ENCODE peak calls at places on chromosomes 13 and 19, in five cellular contexts. One of them, this sample, is unnamed.

GRCh38 chr13:46058268-46058667 is 5.7 kb upstream of the ZC3H13 start:
- DNase-seq in mesendoderm: no peak
- DNase-seq in GM12865: peak
- DNase-seq in heart left ventricle: no peak
- DNase-seq in adrenal gland: no peak
- DNase-seq in this sample: no peak

GRCh38 chr19:2170219-2170618 is 6.5 kb downstream of the DOT1L start:
- DNase-seq in mesendoderm: no peak
- DNase-seq in adrenal gland: no peak
- DNase-seq in GM12865: peak
- DNase-seq in heart left ventricle: no peak
- DNase-seq in this sample: no peak

GRCh38 chr19:19425170-19425875 is 19.8 kb downstream of the GATAD2A start:
- DNase-seq in heart left ventricle: no peak
- DNase-seq in mesendoderm: no peak
- DNase-seq in GM12865: no peak
- DNase-seq in adrenal gland: no peak
- DNase-seq in this sample: no peak

GRCh38 chr13:111184685-111185401 is 69.7 kb downstream of the ARHGEF7 start:
- DNase-seq in heart left ventricle: peak
- DNase-seq in GM12865: peak
- DNase-seq in mesendoderm: no peak
- DNase-seq in adrenal gland: no peak
- DNase-seq in this sample: peak

GRCh38 chr19:18832331-18833140 is 777 bp downstream of the UPF1 start:
- DNase-seq in mesendoderm: peak
- DNase-seq in heart left ventricle: peak
- DNase-seq in adrenal gland: peak
- DNase-seq in GM12865: peak
- DNase-seq in this sample: peak

GRCh38 chr13:114045113-114045735 is 71.3 kb upstream of the C13orf46 start:
- DNase-seq in heart left ventricle: no peak
- DNase-seq in adrenal gland: no peak
- DNase-seq in GM12865: no peak
- DNase-seq in mesendoderm: no peak
- DNase-seq in this sample: no peak

GRCh38 chr13:48302920-48303330 is 626 bp upstream of the RB1 start:
- DNase-seq in GM12865: no peak
- DNase-seq in adrenal gland: peak
- DNase-seq in heart left ventricle: no peak
- DNase-seq in mesendoderm: no peak
- DNase-seq in this sample: no peak

GRCh38 chr13:75319244-75319643 is 162.7 kb downstream of the TBC1D4 start:
- DNase-seq in GM12865: no peak
- DNase-seq in heart left ventricle: no peak
- DNase-seq in adrenal gland: no peak
- DNase-seq in mesendoderm: no peak
- DNase-seq in this sample: no peak

GRCh38 chr19:41564515-41565383 is 11.2 kb upstream of the CEACAM21 start:
- DNase-seq in adrenal gland: no peak
- DNase-seq in heart left ventricle: no peak
- DNase-seq in mesendoderm: peak
- DNase-seq in GM12865: no peak
- DNase-seq in this sample: no peak

GRCh38 chr13:90868321-90868920 is 479.1 kb upstream of the MIR17HG start:
- DNase-seq in adrenal gland: peak
- DNase-seq in mesendoderm: peak
- DNase-seq in heart left ventricle: no peak
- DNase-seq in GM12865: peak
- DNase-seq in this sample: no peak

GRCh38 chr13:36412736-36413135 is 19.6 kb upstream of the CCNA1 start:
- DNase-seq in mesendoderm: no peak
- DNase-seq in heart left ventricle: no peak
- DNase-seq in adrenal gland: no peak
- DNase-seq in GM12865: no peak
- DNase-seq in this sample: no peak

GRCh38 chr13:59442946-59443345 is 720.8 kb downstream of the DIAPH3 start:
- DNase-seq in mesendoderm: no peak
- DNase-seq in GM12865: no peak
- DNase-seq in adrenal gland: no peak
- DNase-seq in heart left ventricle: no peak
- DNase-seq in this sample: no peak

GRCh38 chr19:6230991-6231448 is 48.8 kb downstream of the MLLT1 start:
- DNase-seq in heart left ventricle: no peak
- DNase-seq in adrenal gland: no peak
- DNase-seq in mesendoderm: no peak
- DNase-seq in GM12865: no peak
- DNase-seq in this sample: peak

GRCh38 chr13:24135674-24136300 is 24.7 kb upstream of the SPATA13 start:
- DNase-seq in GM12865: no peak
- DNase-seq in adrenal gland: no peak
- DNase-seq in mesendoderm: no peak
- DNase-seq in heart left ventricle: no peak
- DNase-seq in this sample: no peak

GRCh38 chr13:111873676-111874178 is 193.2 kb upstream of the SOX1 start:
- DNase-seq in mesendoderm: no peak
- DNase-seq in adrenal gland: no peak
- DNase-seq in GM12865: no peak
- DNase-seq in heart left ventricle: no peak
- DNase-seq in this sample: peak

GRCh38 chr19:2259331-2259730 is 3.1 kb upstream of the JSRP1 start:
- DNase-seq in heart left ventricle: no peak
- DNase-seq in mesendoderm: no peak
- DNase-seq in GM12865: no peak
- DNase-seq in adrenal gland: no peak
- DNase-seq in this sample: no peak

GRCh38 chr19:13573268-13573667 is 67.0 kb upstream of the CACNA1A start:
- DNase-seq in heart left ventricle: no peak
- DNase-seq in adrenal gland: no peak
- DNase-seq in GM12865: no peak
- DNase-seq in mesendoderm: no peak
- DNase-seq in this sample: no peak

GRCh38 chr19:40609561-40610395 is 8.6 kb downstream of the LTBP4 start:
- DNase-seq in heart left ventricle: peak
- DNase-seq in adrenal gland: peak
- DNase-seq in mesendoderm: peak
- DNase-seq in GM12865: peak
- DNase-seq in this sample: peak

GRCh38 chr13:90020536-90020935 is 1327.0 kb upstream of the MIR17HG start:
- DNase-seq in GM12865: no peak
- DNase-seq in adrenal gland: no peak
- DNase-seq in mesendoderm: no peak
- DNase-seq in heart left ventricle: no peak
- DNase-seq in this sample: no peak

GRCh38 chr13:57632276-57633140 is 964 bp downstream of the PCDH17 start:
- DNase-seq in GM12865: no peak
- DNase-seq in adrenal gland: peak
- DNase-seq in heart left ventricle: peak
- DNase-seq in mesendoderm: peak
- DNase-seq in this sample: no peak

GRCh38 chr19:46994141-46994686 is 25.4 kb upstream of the NPAS1 start:
- DNase-seq in GM12865: no peak
- DNase-seq in mesendoderm: no peak
- DNase-seq in adrenal gland: no peak
- DNase-seq in heart left ventricle: no peak
- DNase-seq in this sample: peak

GRCh38 chr19:41753159-41753558 is 2.2 kb upstream of the CEACAM6 start:
- DNase-seq in adrenal gland: peak
- DNase-seq in mesendoderm: peak
- DNase-seq in GM12865: peak
- DNase-seq in heart left ventricle: peak
- DNase-seq in this sample: peak

GRCh38 chr13:40568246-40568645 is 98.2 kb downstream of the FOXO1 start:
- DNase-seq in GM12865: no peak
- DNase-seq in adrenal gland: no peak
- DNase-seq in heart left ventricle: no peak
- DNase-seq in mesendoderm: no peak
- DNase-seq in this sample: no peak

GRCh38 chr19:15161028-15161984 is 39.5 kb downstream of the NOTCH3 start:
- DNase-seq in heart left ventricle: no peak
- DNase-seq in GM12865: peak
- DNase-seq in adrenal gland: no peak
- DNase-seq in mesendoderm: peak
- DNase-seq in this sample: no peak

GRCh38 chr19:38004505-38005223 is 97.7 kb downstream of the SIPA1L3 start:
- DNase-seq in heart left ventricle: peak
- DNase-seq in mesendoderm: peak
- DNase-seq in adrenal gland: peak
- DNase-seq in GM12865: peak
- DNase-seq in this sample: peak

GRCh38 chr13:21071894-21072293 is 10.5 kb upstream of the LATS2 start:
- DNase-seq in adrenal gland: no peak
- DNase-seq in mesendoderm: no peak
- DNase-seq in heart left ventricle: no peak
- DNase-seq in GM12865: no peak
- DNase-seq in this sample: no peak

GRCh38 chr13:21077360-21078353 is 16.3 kb upstream of the LATS2 start:
- DNase-seq in mesendoderm: no peak
- DNase-seq in adrenal gland: no peak
- DNase-seq in GM12865: no peak
- DNase-seq in heart left ventricle: no peak
- DNase-seq in this sample: no peak

GRCh38 chr13:21076265-21076653 is 14.9 kb upstream of the LATS2 start:
- DNase-seq in GM12865: no peak
- DNase-seq in adrenal gland: no peak
- DNase-seq in mesendoderm: peak
- DNase-seq in heart left ventricle: no peak
- DNase-seq in this sample: no peak

GRCh38 chr13:21075303-21076264 is 14.2 kb upstream of the LATS2 start:
- DNase-seq in GM12865: peak
- DNase-seq in mesendoderm: peak
- DNase-seq in adrenal gland: no peak
- DNase-seq in heart left ventricle: peak
- DNase-seq in this sample: no peak

GRCh38 chr13:21074601-21075302 is 13.4 kb upstream of the LATS2 start:
- DNase-seq in mesendoderm: peak
- DNase-seq in heart left ventricle: peak
- DNase-seq in GM12865: no peak
- DNase-seq in adrenal gland: no peak
- DNase-seq in this sample: peak
- H3K4me3 ChIP-seq in mesendoderm: no peak
- H3K4me3 ChIP-seq in heart left ventricle: peak
- H3K4me3 ChIP-seq in GM12865: no peak
- H3K4me3 ChIP-seq in adrenal gland: no peak
- H3K4me3 ChIP-seq in this sample: no peak

DNA sequence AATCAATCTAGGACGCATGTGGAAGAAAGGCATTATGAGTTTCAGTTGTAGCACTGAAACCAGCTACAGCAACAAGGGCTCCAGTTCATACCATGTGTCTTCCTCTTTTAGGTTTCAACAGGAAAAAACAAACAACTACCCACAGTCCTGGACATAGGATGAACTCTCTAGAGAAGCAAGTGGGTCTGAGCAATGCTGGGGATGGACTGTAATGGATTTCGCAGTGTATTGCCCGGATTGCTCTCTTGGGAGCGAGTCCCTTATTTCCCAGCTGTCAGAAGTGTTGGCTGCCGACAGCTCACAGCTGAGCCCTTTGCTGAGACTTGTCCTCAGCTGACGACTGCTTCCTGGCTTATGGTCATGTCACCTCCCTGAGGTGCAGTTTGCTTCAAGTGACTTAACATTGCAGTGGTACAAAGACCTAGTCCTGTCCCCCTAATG is 12.1 kb upstream of the MYCBP2 start:
- DNase-seq in GM12865: peak
- DNase-seq in mesendoderm: no peak
- DNase-seq in heart left ventricle: no peak
- DNase-seq in adrenal gland: no peak
- DNase-seq in this sample: no peak
- H3K4me3 ChIP-seq in GM12865: peak
- H3K4me3 ChIP-seq in mesendoderm: no peak
- H3K4me3 ChIP-seq in heart left ventricle: no peak
- H3K4me3 ChIP-seq in adrenal gland: no peak
- H3K4me3 ChIP-seq in this sample: no peak

DNA sequence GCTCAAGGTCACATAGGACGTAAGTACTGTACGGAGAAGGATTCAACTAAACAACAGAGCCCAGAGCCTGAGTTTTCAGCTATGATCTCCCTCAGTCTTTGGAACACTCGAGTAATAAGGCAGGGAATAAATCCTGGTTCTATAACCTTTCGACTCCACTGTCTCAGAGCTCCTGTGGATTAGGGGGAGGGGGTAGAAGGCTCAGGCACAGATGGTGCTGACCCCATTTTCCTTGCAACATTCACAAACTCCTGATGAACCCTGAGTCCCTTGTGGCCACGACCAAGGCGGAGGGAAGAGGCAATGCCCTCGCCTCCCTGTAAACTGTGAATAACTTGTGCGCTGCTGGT is 21.3 kb downstream of the NOVA2 start:
- DNase-seq in mesendoderm: no peak
- DNase-seq in heart left ventricle: no peak
- DNase-seq in adrenal gland: no peak
- DNase-seq in GM12865: no peak
- DNase-seq in this sample: no peak
- H3K4me3 ChIP-seq in mesendoderm: no peak
- H3K4me3 ChIP-seq in heart left ventricle: no peak
- H3K4me3 ChIP-seq in adrenal gland: no peak
- H3K4me3 ChIP-seq in GM12865: peak
- H3K4me3 ChIP-seq in this sample: no peak

GRCh38 chr19:12314553-12314952 is 18.9 kb downstream of the ZNF563 start:
- DNase-seq in heart left ventricle: no peak
- DNase-seq in mesendoderm: no peak
- DNase-seq in adrenal gland: no peak
- DNase-seq in GM12865: no peak
- DNase-seq in this sample: no peak
- H3K4me3 ChIP-seq in heart left ventricle: no peak
- H3K4me3 ChIP-seq in mesendoderm: no peak
- H3K4me3 ChIP-seq in adrenal gland: no peak
- H3K4me3 ChIP-seq in GM12865: no peak
- H3K4me3 ChIP-seq in this sample: no peak

DNA sequence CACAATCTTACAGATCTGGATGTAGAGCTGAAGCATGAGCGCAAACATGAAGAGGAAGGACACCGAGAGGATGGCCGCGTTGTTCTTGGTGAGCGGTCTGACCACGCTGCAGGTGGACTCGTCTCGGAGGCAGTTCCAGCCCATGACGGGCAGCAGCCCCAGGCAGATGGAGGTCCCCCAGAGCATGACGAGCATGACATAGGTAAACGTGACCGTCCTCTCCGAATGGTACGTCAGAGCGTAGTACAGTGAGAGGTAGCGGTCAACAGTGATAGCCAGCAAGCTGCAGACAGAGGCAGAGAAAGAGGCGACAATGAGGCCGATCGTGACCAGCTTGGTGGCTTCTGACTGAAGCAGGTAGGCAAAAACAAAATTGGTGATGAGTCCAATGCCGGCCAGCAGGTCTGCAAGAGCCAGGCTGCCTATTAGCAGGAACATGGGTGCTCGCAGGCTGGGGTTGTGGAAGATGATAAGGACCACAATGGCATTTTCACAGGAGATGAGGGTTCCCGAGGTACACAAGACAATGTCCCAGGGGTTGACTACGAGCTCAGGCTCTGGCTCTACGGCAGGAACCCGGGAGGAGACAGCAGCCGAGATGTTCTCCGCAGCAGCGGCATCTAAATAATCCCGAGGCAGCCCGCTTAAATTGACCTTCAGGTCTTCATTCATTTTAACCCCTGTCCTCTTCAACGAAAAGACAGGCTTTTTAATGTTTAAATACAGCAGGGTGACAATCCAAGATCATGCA is 1.3 kb downstream of the GPR12 start:
- DNase-seq in GM12865: no peak
- DNase-seq in heart left ventricle: no peak
- DNase-seq in adrenal gland: no peak
- DNase-seq in mesendoderm: no peak
- DNase-seq in this sample: no peak
- H3K4me3 ChIP-seq in GM12865: no peak
- H3K4me3 ChIP-seq in heart left ventricle: peak
- H3K4me3 ChIP-seq in adrenal gland: peak
- H3K4me3 ChIP-seq in mesendoderm: no peak
- H3K4me3 ChIP-seq in this sample: no peak

This sample was measured in Peyer's patch.